ENCODE peak calls at places on chromosome 6, in ten cellular contexts. J is heart left ventricle; U is stromal cell of bone marrow; X is left cardiac atrium; W is adrenal gland; O is HT1080; Z is activated T-helper 1 cell treated with anti-CD3 and anti-CD28 coated beads, Interleukin-12 subunit alpha, Interleukin-12 subunit beta, Interleukin-2, Interleukin-4 antibody, amounts not matched to agents 30 ng/mL and 10 ng/mL and 1 ng/mL, durations not matched to agents 14 hours and 24 hours and 36 hours; T is iris pigment epithelial cell; I is stomach; Y is NCI-H345. Q is an unnamed sample.

GRCh38 chr6:142071981-142072380 is 60.7 kb upstream of the GJE1 start:
- DNase-seq in J (no peak), Z (no peak), T (peak; percentile 1), W (no peak), U (no peak), I (no peak), O (peak; percentile 20), Y (no peak), X (no peak), Q (no peak)

GRCh38 chr6:148883270-148883669 is 136.4 kb downstream of the UST start:
- DNase-seq in X (no peak), J (no peak), O (no peak), Z (no peak), U (no peak), T (no peak), W (no peak), Y (no peak), I (no peak), Q (no peak)

GRCh38 chr6:105209950-105210706 is 30.3 kb upstream of the POPDC3 start:
- DNase-seq in O (peak; percentile 94), Z (no peak), Y (no peak), J (no peak), I (no peak), T (peak; percentile 81), X (no peak), W (no peak), U (peak; percentile 74), Q (no peak)

GRCh38 chr6:106967936-106968555 is 6.5 kb downstream of the CD24 start:
- DNase-seq in X (no peak), Y (no peak), O (no peak), J (no peak), W (no peak), I (no peak), U (no peak), T (no peak), Z (no peak), Q (no peak)

GRCh38 chr6:31806470-31807272 is at the start of gene LSM2:
- DNase-seq in J (peak; percentile 98), I (peak; percentile 99), T (peak; percentile 97), U (peak; percentile 94), X (peak; percentile 98), Y (peak; percentile 96), W (peak; percentile 99), O (peak; percentile 98), Z (peak; percentile 97), Q (peak; percentile 98)

GRCh38 chr6:116876635-116877611 is at the start of gene RFX6:
- DNase-seq in T (no peak), U (no peak), Z (no peak), O (no peak), I (peak; percentile 28), Y (no peak), W (no peak), J (no peak), X (no peak), Q (no peak)

GRCh38 chr6:137013738-137014602 is 30.8 kb downstream of the IL20RA start:
- DNase-seq in O (peak; percentile 63), J (no peak), Y (peak; percentile 49), Z (no peak), X (no peak), W (no peak), U (peak; percentile 81), T (peak; percentile 72), I (no peak), Q (no peak)

GRCh38 chr6:41370488-41371111 is 35.2 kb downstream of the NCR2 start:
- DNase-seq in U (no peak), Y (no peak), Z (no peak), O (no peak), T (no peak), I (no peak), X (no peak), J (no peak), W (no peak), Q (no peak)

GRCh38 chr6:13453771-13454251 is 33.6 kb downstream of the GFOD1 start:
- DNase-seq in U (no peak), T (no peak), Z (peak; percentile 11), I (no peak), X (no peak), J (no peak), Y (no peak), W (no peak), O (peak; percentile 93), Q (no peak)

GRCh38 chr6:153673214-153673613 is 365.8 kb upstream of the OPRM1 start:
- DNase-seq in O (no peak), X (no peak), T (no peak), J (no peak), Y (no peak), U (no peak), W (no peak), I (no peak), Z (no peak), Q (no peak)

GRCh38 chr6:153092082-153093013 is 38.7 kb downstream of the RGS17 start:
- DNase-seq in Y (no peak), X (no peak), I (no peak), J (no peak), U (peak; percentile 85), W (no peak), Z (no peak), T (peak; percentile 97), O (peak; percentile 95), Q (no peak)

GRCh38 chr6:52087498-52087999 is at the start of gene PKHD1:
- DNase-seq in Z (no peak), I (peak; percentile 48), W (no peak), X (no peak), Y (no peak), U (no peak), O (peak; percentile 4), T (peak; percentile 6), J (no peak), Q (no peak)

GRCh38 chr6:151716446-151717047 is 90.9 kb upstream of the ESR1 start:
- DNase-seq in J (no peak), W (peak; percentile 26), Y (no peak), U (no peak), X (no peak), O (peak; percentile 18), I (no peak), Z (no peak), T (no peak), Q (no peak)

GRCh38 chr6:156169361-156169760 is 607.8 kb upstream of the ARID1B start:
- DNase-seq in Z (no peak), W (no peak), T (no peak), I (no peak), U (no peak), O (no peak), X (no peak), Y (no peak), J (no peak), Q (no peak)

GRCh38 chr6:113824411-113824810 is 32.7 kb upstream of the MARCKS start:
- DNase-seq in J (no peak), U (no peak), Y (no peak), O (no peak), W (no peak), T (no peak), I (no peak), X (no peak), Z (no peak), Q (no peak)

GRCh38 chr6:45531999-45532605 is 154.4 kb upstream of the SUPT3H start:
- DNase-seq in I (no peak), Y (no peak), Z (no peak), X (no peak), W (no peak), O (no peak), J (no peak), U (no peak), T (no peak), Q (no peak)

GRCh38 chr6:2848851-2849250 is 7.2 kb upstream of the SERPINB1 start:
- DNase-seq in W (no peak), U (no peak), T (no peak), O (no peak), X (no peak), Y (no peak), J (no peak), I (peak; percentile 49), Z (peak; percentile 56), Q (no peak)

GRCh38 chr6:160300076-160300695 is 41.6 kb upstream of the SLC22A2 start:
- DNase-seq in J (no peak), X (no peak), T (no peak), Y (no peak), W (no peak), Z (no peak), I (peak; percentile 49), O (no peak), U (no peak), Q (no peak)

GRCh38 chr6:101397199-101397598 is 3.7 kb downstream of the GRIK2 start:
- DNase-seq in O (peak; percentile 20), I (no peak), W (no peak), Z (no peak), X (no peak), Y (peak; percentile 26), T (peak; percentile 30), J (no peak), U (no peak), Q (no peak)

GRCh38 chr6:3690506-3690905 is 61.0 kb downstream of the PXDC1 start:
- DNase-seq in J (no peak), Y (no peak), T (no peak), I (no peak), Z (no peak), W (no peak), X (no peak), O (no peak), U (no peak), Q (no peak)

GRCh38 chr6:153129873-153130514 is 1.1 kb downstream of the RGS17 start:
- DNase-seq in X (no peak), U (no peak), W (no peak), O (peak; percentile 26), I (no peak), T (peak; percentile 31), J (no peak), Z (no peak), Y (peak; percentile 40), Q (no peak)

GRCh38 chr6:119671105-119671504 is 321.5 kb upstream of the MAN1A1 start:
- DNase-seq in W (no peak), X (no peak), U (no peak), Z (no peak), O (no peak), T (no peak), I (no peak), J (no peak), Y (no peak), Q (no peak)

GRCh38 chr6:133827766-133828165 is 61.1 kb upstream of the TCF21 start:
- DNase-seq in U (no peak), O (no peak), X (no peak), T (no peak), Y (no peak), J (no peak), Z (no peak), I (no peak), W (no peak), Q (no peak)

GRCh38 chr6:50837589-50838445 is 19.1 kb downstream of the TFAP2B start:
- DNase-seq in O (no peak), X (no peak), I (no peak), Z (no peak), Y (peak; percentile 17), J (no peak), T (no peak), W (no peak), U (no peak), Q (no peak)

GRCh38 chr6:158506577-158506976 is 53.3 kb upstream of the TMEM181 start:
- DNase-seq in T (peak; percentile 11), W (no peak), J (no peak), Z (no peak), O (peak; percentile 37), X (no peak), Y (no peak), I (no peak), U (no peak), Q (no peak)

GRCh38 chr6:127918506-127919427 is 17.9 kb upstream of the THEMIS start:
- DNase-seq in X (no peak), U (no peak), W (no peak), I (no peak), T (no peak), Z (no peak), O (no peak), J (no peak), Y (no peak), Q (no peak)

GRCh38 chr6:131400054-131400781 is 172.8 kb upstream of the ARG1 start:
- DNase-seq in U (peak; percentile 87), Z (no peak), T (peak; percentile 91), W (no peak), O (peak; percentile 95), I (no peak), J (no peak), Y (no peak), X (no peak), Q (no peak)

GRCh38 chr6:44554901-44555300 is 167.4 kb downstream of the CDC5L start:
- DNase-seq in J (no peak), X (no peak), Z (no peak), U (no peak), O (no peak), T (no peak), Y (no peak), I (no peak), W (no peak), Q (no peak)

Q was measured in heart right ventricle.